ENCODE peak calls at places on chromosomes 16 and 17, in five cellular contexts. Y, B, K, V and Q are unnamed samples.

GRCh38 chr17:46163929-46164594 is 29.2 kb downstream of the KANSL1 start:
- DNase-seq in B (no peak), Y (no peak), K (no peak), V (no peak), Q (no peak)

GRCh38 chr16:84423416-84423837 is 55.1 kb downstream of the ATP2C2 start:
- DNase-seq in B (peak; percentile 44), V (peak; percentile 11), K (no peak), Y (peak; percentile 71), Q (peak; percentile 67)

GRCh38 chr16:67186550-67186950 is 2.8 kb upstream of the MATCAP1 start:
- DNase-seq in Y (no peak), B (no peak), V (no peak), K (no peak), Q (no peak)

GRCh38 chr17:21689604-21690003 is 2.7 kb upstream of the KCNJ18 start:
- DNase-seq in V (no peak), Y (no peak), B (no peak), K (no peak), Q (no peak)

GRCh38 chr16:351804-352520 is 561 bp downstream of the AXIN1 start:
- DNase-seq in K (no peak), Y (peak; percentile 81), V (no peak), B (no peak), Q (no peak)

GRCh38 chr16:72787519-72788268 is 260.2 kb downstream of the ZFHX3 start:
- DNase-seq in B (no peak), K (peak; percentile 73), V (peak; percentile 9), Y (no peak), Q (no peak)

GRCh38 chr17:39920218-39921210 is 2.1 kb upstream of the GSDMB start:
- DNase-seq in V (no peak), Y (no peak), B (no peak), K (no peak), Q (no peak)

GRCh38 chr16:81251871-81252270 is 13.4 kb downstream of the BCO1 start:
- DNase-seq in Y (no peak), K (no peak), B (no peak), V (no peak), Q (no peak)

GRCh38 chr17:31457391-31458234 is 66.1 kb downstream of the RAB11FIP4 start:
- DNase-seq in B (no peak), V (no peak), Y (peak; percentile 91), K (no peak), Q (no peak)

GRCh38 chr16:30715777-30716445 is 16.9 kb downstream of the SRCAP start:
- DNase-seq in Y (no peak), K (no peak), B (no peak), V (no peak), Q (no peak)

GRCh38 chr17:67157732-67158639 is 87.0 kb downstream of the HELZ start:
- DNase-seq in Y (peak; percentile 31), K (no peak), B (peak; percentile 75), V (peak; percentile 2), Q (peak; percentile 27)

GRCh38 chr16:8678068-8678927 is 3.9 kb downstream of the ABAT start:
- DNase-seq in Y (no peak), V (no peak), K (no peak), B (no peak), Q (peak; percentile 100)

GRCh38 chr17:76727745-76728456 is 1.3 kb downstream of the METTL23 start:
- DNase-seq in K (no peak), Y (no peak), B (no peak), V (peak; percentile 31), Q (no peak)

GRCh38 chr17:58525239-58525638 is 10.8 kb upstream of the MTMR4 start:
- DNase-seq in Y (no peak), B (no peak), K (no peak), V (no peak), Q (no peak)

GRCh38 chr17:67358612-67359011 is 7.8 kb downstream of the PSMD12 start:
- DNase-seq in B (no peak), Y (no peak), V (no peak), K (no peak), Q (no peak)

GRCh38 chr17:65163990-65164495 is 26.9 kb downstream of the RGS9 start:
- DNase-seq in V (no peak), Y (peak; percentile 68), K (no peak), B (no peak), Q (peak; percentile 18)

GRCh38 chr17:68565656-68566055 is 35.5 kb downstream of the FAM20A start:
- DNase-seq in V (no peak), Y (no peak), K (no peak), B (no peak), Q (no peak)

GRCh38 chr17:65537845-65538678 is 23.4 kb downstream of the AXIN2 start:
- DNase-seq in B (no peak), K (no peak), V (no peak), Y (peak; percentile 83), Q (no peak)

GRCh38 chr17:80169784-80170500 is at the start of gene CARD14:
- DNase-seq in B (peak; percentile 24), K (no peak), V (no peak), Y (no peak), Q (no peak)

GRCh38 chr16:66898207-66898606 is 17.9 kb downstream of the PDP2 start:
- DNase-seq in B (no peak), K (no peak), V (no peak), Y (no peak), Q (no peak)

GRCh38 chr16:19708498-19709205 is 9.4 kb downstream of the KNOP1 start:
- DNase-seq in Y (no peak), V (no peak), K (no peak), B (no peak), Q (no peak)

GRCh38 chr16:10077861-10078260 is 104.4 kb downstream of the GRIN2A start:
- DNase-seq in B (no peak), K (no peak), Y (no peak), V (no peak), Q (no peak)

GRCh38 chr17:2235792-2236365 is 67.7 kb downstream of the SMG6 start:
- DNase-seq in V (no peak), B (no peak), Y (no peak), K (no peak), Q (no peak)

GRCh38 chr16:88061346-88062110 is 110.3 kb downstream of the BANP start:
- DNase-seq in Y (no peak), K (no peak), V (no peak), B (no peak), Q (no peak)

GRCh38 chr17:33260638-33261037 is 32.5 kb downstream of the ASIC2 start:
- DNase-seq in Y (no peak), K (peak; percentile 49), B (no peak), V (no peak), Q (no peak)

GRCh38 chr17:31511583-31511982 is 120.1 kb downstream of the RAB11FIP4 start:
- DNase-seq in V (no peak), K (no peak), Y (no peak), B (no peak), Q (no peak)

GRCh38 chr17:46097497-46097896 is 95.7 kb downstream of the KANSL1 start:
- DNase-seq in V (no peak), Y (no peak), B (no peak), K (no peak), Q (no peak)

GRCh38 chr16:27579086-27579980 is 29.4 kb downstream of the KATNIP start:
- DNase-seq in K (no peak), Y (no peak), V (no peak), B (no peak), Q (peak; percentile 89)

GRCh38 chr16:19808061-19808621 is 76.5 kb downstream of the GPRC5B start:
- DNase-seq in B (no peak), V (peak; percentile 49), K (no peak), Y (no peak), Q (no peak)

GRCh38 chr16:25148568-25149215 is 37.1 kb downstream of the LCMT1 start:
- DNase-seq in K (no peak), V (no peak), Y (no peak), B (peak; percentile 28), Q (no peak)

GRCh38 chr16:14074544-14074943 is 3.4 kb downstream of the MRTFB start:
- DNase-seq in B (no peak), Y (no peak), V (no peak), K (no peak), Q (no peak)

GRCh38 chr16:86510465-86511261 is at the start of gene FOXF1:
- DNase-seq in K (peak; percentile 75), B (no peak), Y (no peak), V (no peak), Q (no peak)

GRCh38 chr17:68748381-68748780 is 147.2 kb upstream of the FAM20A start:
- DNase-seq in K (no peak), Y (no peak), B (no peak), V (no peak), Q (no peak)

GRCh38 chr16:88405325-88406060 is 22.7 kb downstream of the ZNF469 start:
- DNase-seq in B (peak; percentile 89), V (no peak), Y (no peak), K (no peak), Q (no peak)

GRCh38 chr17:51322390-51323029 is 62.2 kb downstream of the UTP18 start:
- DNase-seq in Y (peak; percentile 27), K (no peak), V (no peak), B (peak; percentile 52), Q (peak; percentile 66)

GRCh38 chr16:11673091-11674000 is 5.1 kb downstream of the SNN start:
- DNase-seq in V (no peak), B (no peak), K (no peak), Y (no peak), Q (no peak)
- TF ChIP-seq RFX5 in V (no peak), B (no peak), K (no peak), Y (no peak), Q (no peak)

DNA sequence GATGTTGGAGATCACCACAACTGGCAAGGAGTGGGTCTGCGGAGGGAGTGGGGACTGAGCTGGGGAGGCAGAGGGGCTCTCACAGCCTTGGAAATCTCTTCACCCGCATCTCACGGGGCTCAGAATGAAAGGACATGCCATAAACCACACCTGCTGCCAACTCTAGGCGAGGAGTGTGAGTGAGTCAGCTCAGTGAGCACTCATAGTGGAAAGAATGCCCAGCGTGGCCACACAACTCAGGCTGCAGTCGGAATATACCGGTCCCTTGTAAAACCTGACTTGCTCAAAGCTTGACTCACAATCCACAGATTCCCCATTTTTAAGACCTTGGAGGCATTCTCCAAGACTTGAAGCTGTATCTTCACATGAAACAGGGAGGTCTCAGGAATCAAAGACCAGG is 36.7 kb downstream of the STAT5A start:
- DNase-seq in Y (no peak), K (no peak), B (no peak), V (no peak), Q (no peak)
- TF ChIP-seq TAF1 in Y (no peak), K (no peak), B (no peak), V (no peak), Q (no peak)

GRCh38 chr17:75514299-75515228 is 773 bp downstream of the CASKIN2 start:
- DNase-seq in V (no peak), K (peak; percentile 64), B (peak; percentile 64), Y (peak; percentile 43), Q (no peak)
- TF ChIP-seq RFX5 in V (no peak), K (peak; percentile 22), B (no peak), Y (no peak), Q (no peak)

GRCh38 chr16:48609453-48610023 is 442 bp downstream of the N4BP1 start:
- DNase-seq in V (no peak), Y (peak; percentile 72), B (no peak), K (peak; percentile 66), Q (no peak)

GRCh38 chr16:48608871-48609452 is 1.0 kb downstream of the N4BP1 start:
- DNase-seq in V (no peak), B (peak; percentile 66), K (no peak), Y (no peak), Q (no peak)

GRCh38 chr16:48613061-48613957 is 3.3 kb upstream of the N4BP1 start:
- DNase-seq in B (no peak), K (no peak), Y (no peak), V (no peak), Q (peak; percentile 76)

GRCh38 chr16:48612621-48613020 is 2.6 kb upstream of the N4BP1 start:
- DNase-seq in K (no peak), B (no peak), V (no peak), Y (no peak), Q (no peak)

GRCh38 chr16:48611329-48612137 is 1.6 kb upstream of the N4BP1 start:
- DNase-seq in K (no peak), V (peak; percentile 58), B (no peak), Y (peak; percentile 25), Q (peak; percentile 79)
- TF ChIP-seq TAF1 in K (no peak), V (no peak), B (no peak), Y (no peak), Q (no peak)